ENCODE peak calls at places on chromosomes 5 and 9, in ten cellular contexts. C is iPS-NIHi11, N is pancreas, K is SK-N-SH, I is hypothalamus, U is heart right ventricle, M is left ventricle myocardium inferior, F is type B pancreatic cell, R is mesenteric fat pad, D is MM.1S. W is an unnamed sample.

GRCh38 chr9:18014556-18014955 is 435.7 kb downstream of the SH3GL2 start:
- DNase-seq in C (no peak), N (no peak), K (no peak), I (no peak), U (no peak), M (no peak), F (no peak), R (no peak), D (no peak), W (no peak)

GRCh38 chr5:146753618-146754123 is 124.9 kb downstream of the PPP2R2B start:
- DNase-seq in C (no peak), N (no peak), K (no peak), I (no peak), U (no peak), M (no peak), F (no peak), R (no peak), D (no peak), W (no peak)

GRCh38 chr5:96893342-96893741 is 17.0 kb downstream of the ERAP2 start:
- DNase-seq in C (no peak), N (no peak), K (no peak), I (no peak), U (no peak), M (no peak), F (no peak), R (no peak), D (no peak), W (no peak)

GRCh38 chr5:3265131-3265885 is 330.3 kb upstream of the IRX1 start:
- DNase-seq in C (no peak), N (no peak), K (no peak), I (no peak), U (no peak), M (no peak), F (no peak), R (no peak), D (no peak), W (no peak)

GRCh38 chr9:15231788-15232635 is 75.0 kb downstream of the TTC39B start:
- DNase-seq in C (peak; percentile 68), N (no peak), K (peak; percentile 58), I (no peak), U (no peak), M (no peak), F (no peak), R (no peak), D (peak; percentile 6), W (no peak)

GRCh38 chr9:73116030-73116429 is 35.6 kb upstream of the ANXA1 start:
- DNase-seq in C (no peak), N (no peak), K (no peak), I (no peak), U (no peak), M (no peak), F (no peak), R (no peak), D (peak; percentile 63), W (no peak)

GRCh38 chr5:150356575-150357284 is 767 bp upstream of the TCOF1 start:
- DNase-seq in C (no peak), N (no peak), K (no peak), I (no peak), U (no peak), M (no peak), F (no peak), R (no peak), D (peak; percentile 10), W (no peak)

GRCh38 chr9:111743275-111743674 is 51.5 kb downstream of the SHOC1 start:
- DNase-seq in C (no peak), N (no peak), K (no peak), I (no peak), U (no peak), M (no peak), F (no peak), R (no peak), D (no peak), W (no peak)

GRCh38 chr9:19229725-19230355 is 653 bp upstream of the DENND4C start:
- DNase-seq in C (peak; percentile 86), N (no peak), K (peak; percentile 64), I (peak; percentile 41), U (peak; percentile 52), M (peak; percentile 41), F (peak; percentile 89), R (peak; percentile 90), D (peak; percentile 70), W (peak; percentile 94)

GRCh38 chr5:180291234-180291940 is 496 bp downstream of the MAPK9 start:
- DNase-seq in C (peak; percentile 79), N (peak; percentile 30), K (no peak), I (no peak), U (peak; percentile 31), M (no peak), F (no peak), R (peak; percentile 88), D (peak; percentile 27), W (peak; percentile 85)

GRCh38 chr5:34658023-34658422 is 1.9 kb downstream of the RAI14 start:
- DNase-seq in C (peak; percentile 39), N (no peak), K (peak; percentile 51), I (no peak), U (no peak), M (no peak), F (no peak), R (no peak), D (no peak), W (no peak)

GRCh38 chr5:90226433-90227099 is 183.0 kb downstream of the CETN3 start:
- DNase-seq in C (no peak), N (no peak), K (peak; percentile 7), I (no peak), U (no peak), M (no peak), F (no peak), R (no peak), D (no peak), W (no peak)

GRCh38 chr5:39992617-39993203 is 567.9 kb upstream of the DAB2 start:
- DNase-seq in C (no peak), N (no peak), K (no peak), I (no peak), U (no peak), M (no peak), F (no peak), R (no peak), D (no peak), W (no peak)